ENCODE peak calls at places on chromosomes 2 and 18, in five cellular contexts. One of them, this sample, is unnamed.

GRCh38 chr2:207408086-207408794 is 121.5 kb upstream of the CREB1 start:
- DNase-seq in RWPE1: peak; percentile 73
- DNase-seq in stimulated activated CD4-positive, alpha-beta T cell treated with anti-CD3 and anti-CD28 coated beads, TNF-alpha, amount 100 ng/mL, for 4 hours: no peak
- DNase-seq in cardiac fibroblast: peak; percentile 31
- DNase-seq in mesenteric fat pad: no peak
- DNase-seq in this sample: no peak

GRCh38 chr2:94874277-94874997 is 3.2 kb downstream of the TEKT4 start:
- DNase-seq in cardiac fibroblast: peak; percentile 9
- DNase-seq in mesenteric fat pad: peak; percentile 88
- DNase-seq in stimulated activated CD4-positive, alpha-beta T cell treated with anti-CD3 and anti-CD28 coated beads, TNF-alpha, amount 100 ng/mL, for 4 hours: peak; percentile 22
- DNase-seq in RWPE1: peak; percentile 75
- DNase-seq in this sample: no peak

GRCh38 chr18:74278983-74279382 is 12.8 kb downstream of the CYB5A start:
- DNase-seq in stimulated activated CD4-positive, alpha-beta T cell treated with anti-CD3 and anti-CD28 coated beads, TNF-alpha, amount 100 ng/mL, for 4 hours: no peak
- DNase-seq in mesenteric fat pad: no peak
- DNase-seq in cardiac fibroblast: no peak
- DNase-seq in RWPE1: no peak
- DNase-seq in this sample: no peak

GRCh38 chr2:241852981-241853631 is 5.6 kb downstream of the PDCD1 start:
- DNase-seq in cardiac fibroblast: no peak
- DNase-seq in RWPE1: no peak
- DNase-seq in stimulated activated CD4-positive, alpha-beta T cell treated with anti-CD3 and anti-CD28 coated beads, TNF-alpha, amount 100 ng/mL, for 4 hours: no peak
- DNase-seq in mesenteric fat pad: peak; percentile 85
- DNase-seq in this sample: peak; percentile 60

GRCh38 chr18:58831610-58832009 is 33.1 kb upstream of the ZNF532 start:
- DNase-seq in cardiac fibroblast: peak; percentile 73
- DNase-seq in mesenteric fat pad: no peak
- DNase-seq in RWPE1: no peak
- DNase-seq in stimulated activated CD4-positive, alpha-beta T cell treated with anti-CD3 and anti-CD28 coated beads, TNF-alpha, amount 100 ng/mL, for 4 hours: no peak
- DNase-seq in this sample: no peak

GRCh38 chr2:120108049-120108448 is 95.2 kb downstream of the EPB41L5 start:
- DNase-seq in cardiac fibroblast: peak; percentile 88
- DNase-seq in mesenteric fat pad: no peak
- DNase-seq in RWPE1: peak; percentile 75
- DNase-seq in stimulated activated CD4-positive, alpha-beta T cell treated with anti-CD3 and anti-CD28 coated beads, TNF-alpha, amount 100 ng/mL, for 4 hours: no peak
- DNase-seq in this sample: no peak

GRCh38 chr2:213152065-213152794 is 818 bp upstream of the IKZF2 start:
- DNase-seq in mesenteric fat pad: peak; percentile 90
- DNase-seq in RWPE1: peak; percentile 58
- DNase-seq in stimulated activated CD4-positive, alpha-beta T cell treated with anti-CD3 and anti-CD28 coated beads, TNF-alpha, amount 100 ng/mL, for 4 hours: no peak
- DNase-seq in cardiac fibroblast: peak; percentile 83
- DNase-seq in this sample: peak; percentile 80

GRCh38 chr2:212328129-212328528 is 210.5 kb downstream of the ERBB4 start:
- DNase-seq in cardiac fibroblast: no peak
- DNase-seq in stimulated activated CD4-positive, alpha-beta T cell treated with anti-CD3 and anti-CD28 coated beads, TNF-alpha, amount 100 ng/mL, for 4 hours: no peak
- DNase-seq in mesenteric fat pad: no peak
- DNase-seq in RWPE1: no peak
- DNase-seq in this sample: no peak

GRCh38 chr2:179263015-179263414 is 1.6 kb downstream of the SESTD1 start:
- DNase-seq in stimulated activated CD4-positive, alpha-beta T cell treated with anti-CD3 and anti-CD28 coated beads, TNF-alpha, amount 100 ng/mL, for 4 hours: no peak
- DNase-seq in RWPE1: no peak
- DNase-seq in cardiac fibroblast: peak; percentile 92
- DNase-seq in mesenteric fat pad: no peak
- DNase-seq in this sample: no peak

GRCh38 chr2:234702731-234703225 is 205.9 kb upstream of the ARL4C start:
- DNase-seq in stimulated activated CD4-positive, alpha-beta T cell treated with anti-CD3 and anti-CD28 coated beads, TNF-alpha, amount 100 ng/mL, for 4 hours: no peak
- DNase-seq in RWPE1: no peak
- DNase-seq in cardiac fibroblast: no peak
- DNase-seq in mesenteric fat pad: no peak
- DNase-seq in this sample: no peak

GRCh38 chr18:49015886-49016647 is 65.3 kb upstream of the SMAD7 start:
- DNase-seq in mesenteric fat pad: peak; percentile 39
- DNase-seq in stimulated activated CD4-positive, alpha-beta T cell treated with anti-CD3 and anti-CD28 coated beads, TNF-alpha, amount 100 ng/mL, for 4 hours: no peak
- DNase-seq in cardiac fibroblast: no peak
- DNase-seq in RWPE1: no peak
- DNase-seq in this sample: no peak